ENCODE peak calls at places on chromosomes 6 and 20, in four cellular contexts. U is H1, R is neuronal stem cell, O is mesenchymal stem cell. F is an unnamed sample.

GRCh38 chr6:130778946-130779657 is 48.1 kb upstream of the SMLR1 start:
- DNase-seq in O (peak; percentile 73), R (no peak), U (no peak), F (no peak)

GRCh38 chr6:54595844-54596243 is 250.7 kb upstream of the FAM83B start:
- DNase-seq in U (no peak), O (peak; percentile 43), R (no peak), F (peak; percentile 48)

GRCh38 chr6:105259912-105260889 is 80.4 kb upstream of the POPDC3 start:
- DNase-seq in R (peak; percentile 36), U (no peak), O (no peak), F (no peak)

GRCh38 chr6:111692327-111693164 is 86.9 kb upstream of the TRAF3IP2 start:
- DNase-seq in O (no peak), R (no peak), U (no peak), F (no peak)

GRCh38 chr20:24787071-24787470 is 162.0 kb upstream of the CST7 start:
- DNase-seq in U (no peak), R (no peak), O (no peak), F (no peak)

GRCh38 chr6:123009101-123009500 is 13.1 kb downstream of the CLVS2 start:
- DNase-seq in O (no peak), R (no peak), U (no peak), F (peak; percentile 13)

GRCh38 chr6:154602708-154603107 is 92.2 kb upstream of the CNKSR3 start:
- DNase-seq in U (no peak), R (no peak), O (peak; percentile 15), F (no peak)

GRCh38 chr20:9903048-9903651 is 64.3 kb upstream of the PAK5 start:
- DNase-seq in O (peak; percentile 3), U (peak; percentile 60), R (peak; percentile 35), F (no peak)

GRCh38 chr6:128464790-128465189 is 55.6 kb downstream of the PTPRK start:
- DNase-seq in R (no peak), U (no peak), O (no peak), F (no peak)

GRCh38 chr6:104656235-104656634 is 203.5 kb downstream of the HACE1 start:
- DNase-seq in R (no peak), U (no peak), O (no peak), F (no peak)

GRCh38 chr6:3751019-3751729 is at the start of gene PXDC1:
- DNase-seq in O (peak; percentile 26), R (peak; percentile 31), U (peak; percentile 70), F (peak; percentile 48)

GRCh38 chr6:109311481-109311880 is 70.8 kb downstream of the CD164 start:
- DNase-seq in O (no peak), U (no peak), R (no peak), F (no peak)

GRCh38 chr6:125806813-125807212 is 16.1 kb downstream of the NCOA7 start:
- DNase-seq in O (no peak), R (no peak), U (no peak), F (no peak)

GRCh38 chr6:125804264-125804663 is 13.5 kb downstream of the NCOA7 start:
- DNase-seq in R (no peak), U (no peak), O (no peak), F (no peak)

GRCh38 chr6:125798734-125799510 is 8.2 kb downstream of the NCOA7 start:
- DNase-seq in O (no peak), R (no peak), U (no peak), F (peak; percentile 63)

GRCh38 chr6:125802383-125802782 is 11.6 kb downstream of the NCOA7 start:
- DNase-seq in U (no peak), O (no peak), R (no peak), F (no peak)

GRCh38 chr6:125802943-125803377 is 12.2 kb downstream of the NCOA7 start:
- DNase-seq in U (no peak), R (no peak), O (peak; percentile 51), F (no peak)
- H4K91ac ChIP-seq in U (no peak overlapping the region), R (no peak overlapping the region), O (no peak overlapping the region), F (no peak overlapping the region)

DNA sequence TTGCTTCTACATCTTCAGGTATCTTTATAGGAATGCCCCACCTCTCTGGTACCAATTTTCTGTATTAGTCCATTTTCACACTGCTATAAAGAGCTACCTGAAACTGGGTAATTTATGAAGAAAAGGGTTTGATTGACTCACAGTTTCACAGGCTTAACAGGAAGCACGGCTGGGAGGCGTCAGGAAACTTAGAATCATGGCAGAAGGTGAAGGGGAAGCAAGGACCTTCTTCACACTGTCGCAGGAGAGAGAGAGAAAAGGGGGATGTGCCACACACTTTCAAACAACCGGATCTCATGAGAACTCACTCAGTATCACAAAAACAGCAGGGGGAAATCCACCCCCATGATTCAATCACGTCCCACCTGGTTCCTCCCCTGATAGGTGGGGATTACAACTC is 24.4 kb upstream of the LY86 start:
- DNase-seq in U (no peak), O (no peak), R (no peak), F (no peak)
- H3K4me3 ChIP-seq in U (no peak overlapping the region), O (no peak overlapping the region), R (no peak overlapping the region), F (no peak overlapping the region)

DNA sequence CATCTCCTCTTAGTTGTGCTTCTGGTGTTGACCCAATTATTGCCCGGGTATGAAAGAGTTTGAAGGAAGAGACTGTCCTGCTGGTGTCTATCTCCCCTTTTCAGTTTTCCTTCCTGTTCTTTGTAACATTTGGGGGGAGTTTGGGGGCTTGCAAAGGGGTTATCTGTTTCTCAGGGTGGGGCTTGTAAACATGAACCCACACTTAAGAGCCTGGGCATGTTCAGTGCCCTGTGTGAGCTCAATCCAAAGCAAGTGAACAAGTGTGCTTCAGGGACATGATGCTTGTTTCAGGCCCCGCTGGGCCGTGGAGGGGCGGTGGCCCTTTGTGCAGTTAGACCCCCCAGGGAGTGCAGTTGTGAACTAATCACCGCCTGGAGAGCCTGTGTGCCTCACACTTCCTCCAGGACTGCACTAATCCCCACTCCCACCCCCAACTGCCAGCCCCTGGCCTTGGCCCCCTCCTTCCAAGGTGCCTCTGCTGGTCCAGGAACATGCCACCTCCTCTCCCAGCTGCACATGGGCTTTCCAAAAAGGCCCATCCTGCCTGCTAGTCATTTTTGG is 58.1 kb downstream of the RREB1 start:
- DNase-seq in R (no peak), U (no peak), O (peak; percentile 53), F (no peak)
- H4K91ac ChIP-seq in R (no peak overlapping the region), U (no peak overlapping the region), O (peak overlapping the region; percentile 76), F (peak overlapping the region; percentile 32)

GRCh38 chr20:3238616-3239025 is 369 bp downstream of the SLC4A11 start:
- DNase-seq in U (no peak), R (peak; percentile 26), O (peak; percentile 38), F (no peak)

GRCh38 chr20:3239026-3239866 is at the start of gene SLC4A11:
- DNase-seq in O (peak; percentile 64), R (peak; percentile 31), U (peak; percentile 84), F (peak; percentile 39)

GRCh38 chr20:3237958-3238615 is 903 bp downstream of the SLC4A11 start:
- DNase-seq in R (peak; percentile 32), O (no peak), U (peak; percentile 78), F (no peak)

GRCh38 chr20:3235661-3236324 is 3.2 kb downstream of the SLC4A11 start:
- DNase-seq in O (peak; percentile 16), U (no peak), R (no peak), F (peak; percentile 42)

DNA sequence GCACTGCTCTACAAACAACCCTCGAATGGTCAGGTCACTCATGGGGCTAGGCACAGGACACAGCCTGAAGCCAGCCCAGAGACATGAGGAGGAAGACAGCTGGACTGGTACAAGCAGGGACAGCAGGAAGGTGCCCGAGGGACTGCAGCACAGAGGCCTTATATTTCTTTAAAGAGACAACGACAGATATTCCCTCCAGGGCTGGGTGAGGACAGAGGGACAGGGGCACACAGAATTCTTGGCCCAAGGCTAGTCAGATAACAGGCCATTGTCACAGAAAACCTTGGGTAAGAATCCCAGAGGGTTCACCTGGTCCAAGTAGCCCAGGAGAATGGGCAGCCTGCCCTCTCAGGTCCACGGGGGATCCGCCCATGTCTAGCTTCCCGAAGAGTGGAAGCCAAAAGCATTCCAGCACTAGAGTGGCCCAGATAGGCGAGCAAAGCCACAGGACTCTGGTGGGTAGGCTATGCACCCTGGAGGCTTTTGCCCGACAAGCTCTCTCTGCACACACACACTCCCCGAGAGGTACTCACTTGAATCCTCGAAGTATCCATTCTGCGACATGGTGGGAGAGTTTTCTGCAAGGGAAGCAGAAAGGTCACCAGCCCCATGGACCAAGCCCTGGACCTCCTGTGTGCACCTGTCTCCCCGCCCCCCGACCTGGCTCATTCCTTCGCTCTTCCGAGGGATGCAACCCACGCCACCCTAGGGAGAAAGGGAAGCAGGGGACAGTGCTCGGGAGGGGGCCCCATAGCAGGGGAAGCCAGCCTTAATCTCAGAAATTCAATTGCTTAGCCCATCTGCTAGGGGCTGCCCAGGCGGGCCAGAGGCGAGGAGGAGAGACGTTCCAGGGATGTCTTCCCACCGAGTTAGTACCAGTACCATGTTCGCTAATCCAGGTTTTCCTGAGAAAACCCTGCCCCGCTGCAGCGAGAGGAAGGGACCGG is 1.7 kb downstream of the SLC4A11 start:
- DNase-seq in O (no peak), U (no peak), R (no peak), F (peak; percentile 50)
- H3K4me3 ChIP-seq in O (peak overlapping the region; percentile 81), U (peak overlapping the region; percentile 79), R (no peak overlapping the region), F (no peak overlapping the region)

GRCh38 chr6:26538572-26538902 is 371 bp downstream of the HMGN4 start:
- DNase-seq in O (no peak), R (no peak), U (no peak), F (no peak)
- H4K91ac ChIP-seq in O (peak overlapping the region; percentile 87), R (no peak overlapping the region), U (no peak overlapping the region), F (peak overlapping the region; percentile 73)

GRCh38 chr20:43187476-43188233 is 2.1 kb downstream of the PTPRT start:
- DNase-seq in O (peak; percentile 30), R (peak; percentile 70), U (peak; percentile 90), F (peak; percentile 72)
- H3K4me3 ChIP-seq in O (peak overlapping the region; percentile 44), R (no peak overlapping the region), U (peak overlapping the region; percentile 56), F (no peak overlapping the region)

DNA sequence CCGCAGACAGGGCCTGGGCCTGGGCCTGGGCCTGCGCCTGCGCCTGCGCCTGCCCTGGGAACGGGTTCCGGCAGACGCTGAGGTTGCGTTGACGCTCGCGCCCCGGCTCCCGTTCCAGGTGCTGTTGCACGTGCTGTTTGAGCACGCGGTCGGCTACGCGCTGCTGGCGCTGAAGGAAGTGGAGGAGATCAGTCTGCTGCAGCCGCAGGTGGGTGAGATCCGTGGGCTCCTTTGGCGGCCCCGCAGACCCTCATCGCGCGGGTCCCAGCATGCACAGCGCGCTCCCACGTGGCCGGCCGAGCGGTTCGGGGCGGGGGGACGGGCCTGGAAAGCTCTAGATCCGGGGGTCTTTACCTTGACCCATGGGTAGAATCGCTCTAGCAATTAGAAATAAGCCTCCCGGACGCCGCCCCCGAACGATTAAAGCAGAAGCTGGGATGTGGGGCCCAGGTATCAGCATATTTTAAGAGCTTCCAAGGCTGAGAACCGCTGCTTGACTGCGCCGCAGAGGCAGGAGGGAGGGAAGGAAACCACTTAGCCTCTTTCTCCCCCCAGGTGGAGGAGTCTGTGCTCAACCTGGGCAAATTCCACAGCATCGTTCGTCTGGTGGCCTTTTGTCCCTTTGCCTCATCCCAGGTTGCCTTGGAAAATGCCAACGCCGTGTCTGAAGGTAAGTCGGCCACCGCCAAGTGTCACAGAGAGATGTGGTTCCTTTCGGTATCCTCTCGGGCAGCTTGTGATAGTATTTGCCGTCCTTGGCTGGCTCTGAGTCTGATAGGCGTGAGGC is 485 bp downstream of the NOP56 start:
- DNase-seq in R (no peak), U (no peak), O (peak; percentile 37), F (peak; percentile 10)
- H4K91ac ChIP-seq in R (peak overlapping the region; percentile 86), U (peak overlapping the region; percentile 98), O (peak overlapping the region; percentile 96), F (peak overlapping the region; percentile 98)